ENCODE peak calls at places on chromosomes 6 and 20, in eight cellular contexts. One of them, this sample, is unnamed.

GRCh38 chr6:27922949-27923348 is 10.8 kb upstream of the OR2B2 start:
- DNase-seq in neural crest cell: no peak
- DNase-seq in HCT116: no peak
- DNase-seq in cerebellar cortex: no peak
- DNase-seq in lung: no peak
- DNase-seq in left cardiac atrium: no peak
- DNase-seq in AG04450: no peak
- DNase-seq in stomach: no peak
- DNase-seq in this sample: no peak

GRCh38 chr6:135195045-135195444 is 13.9 kb downstream of the MYB start:
- DNase-seq in HCT116: no peak
- DNase-seq in stomach: no peak
- DNase-seq in cerebellar cortex: no peak
- DNase-seq in left cardiac atrium: no peak
- DNase-seq in AG04450: no peak
- DNase-seq in neural crest cell: no peak
- DNase-seq in lung: no peak
- DNase-seq in this sample: no peak

GRCh38 chr6:111157412-111157811 is 70.1 kb downstream of the SLC16A10 start:
- DNase-seq in HCT116: no peak
- DNase-seq in stomach: no peak
- DNase-seq in neural crest cell: no peak
- DNase-seq in lung: no peak
- DNase-seq in AG04450: no peak
- DNase-seq in cerebellar cortex: no peak
- DNase-seq in left cardiac atrium: no peak
- DNase-seq in this sample: no peak

GRCh38 chr6:34189806-34190503 is 44.1 kb upstream of the GRM4 start:
- DNase-seq in left cardiac atrium: no peak
- DNase-seq in lung: no peak
- DNase-seq in neural crest cell: no peak
- DNase-seq in stomach: no peak
- DNase-seq in AG04450: no peak
- DNase-seq in HCT116: no peak
- DNase-seq in cerebellar cortex: no peak
- DNase-seq in this sample: no peak

GRCh38 chr6:132369526-132369925 is 31.7 kb downstream of the MOXD1 start:
- DNase-seq in stomach: no peak
- DNase-seq in lung: no peak
- DNase-seq in neural crest cell: no peak
- DNase-seq in left cardiac atrium: no peak
- DNase-seq in HCT116: no peak
- DNase-seq in cerebellar cortex: no peak
- DNase-seq in AG04450: peak; percentile 36
- DNase-seq in this sample: no peak

GRCh38 chr20:54140927-54141566 is 32.7 kb downstream of the CYP24A1 start:
- DNase-seq in left cardiac atrium: no peak
- DNase-seq in HCT116: no peak
- DNase-seq in neural crest cell: no peak
- DNase-seq in cerebellar cortex: no peak
- DNase-seq in AG04450: no peak
- DNase-seq in lung: no peak
- DNase-seq in stomach: no peak
- DNase-seq in this sample: no peak

GRCh38 chr20:62294516-62294915 is 8.3 kb upstream of the ADRM1 start:
- DNase-seq in stomach: no peak
- DNase-seq in neural crest cell: no peak
- DNase-seq in HCT116: no peak
- DNase-seq in cerebellar cortex: no peak
- DNase-seq in lung: no peak
- DNase-seq in left cardiac atrium: no peak
- DNase-seq in AG04450: no peak
- DNase-seq in this sample: no peak

GRCh38 chr6:131923356-131923755 is 27.8 kb downstream of the CCN2 start:
- DNase-seq in neural crest cell: peak; percentile 59
- DNase-seq in lung: peak; percentile 69
- DNase-seq in cerebellar cortex: peak; percentile 51
- DNase-seq in stomach: peak; percentile 67
- DNase-seq in left cardiac atrium: no peak
- DNase-seq in HCT116: peak; percentile 83
- DNase-seq in AG04450: no peak
- DNase-seq in this sample: no peak

GRCh38 chr20:58086763-58087566 is 141.5 kb downstream of the ANKRD60 start:
- DNase-seq in stomach: no peak
- DNase-seq in AG04450: no peak
- DNase-seq in HCT116: peak; percentile 16
- DNase-seq in neural crest cell: peak; percentile 53
- DNase-seq in left cardiac atrium: no peak
- DNase-seq in cerebellar cortex: peak; percentile 23
- DNase-seq in lung: no peak
- DNase-seq in this sample: no peak

GRCh38 chr20:576156-576555 is 32.6 kb upstream of the CSNK2A1 start:
- DNase-seq in left cardiac atrium: peak; percentile 33
- DNase-seq in stomach: no peak
- DNase-seq in AG04450: no peak
- DNase-seq in neural crest cell: no peak
- DNase-seq in cerebellar cortex: peak; percentile 6
- DNase-seq in HCT116: no peak
- DNase-seq in lung: no peak
- DNase-seq in this sample: no peak

GRCh38 chr6:170456334-170456733 is 96.8 kb downstream of the PSMB1 start:
- DNase-seq in AG04450: no peak
- DNase-seq in left cardiac atrium: no peak
- DNase-seq in cerebellar cortex: no peak
- DNase-seq in neural crest cell: no peak
- DNase-seq in lung: no peak
- DNase-seq in stomach: no peak
- DNase-seq in HCT116: no peak
- DNase-seq in this sample: no peak

This sample was measured in smooth muscle cell of the brain vasculature.